ENCODE peak calls at places on chromosomes 13 and 19, in seven cellular contexts. L is pancreas, R is tibial nerve, T is WERI-Rb-1, X is IMR-90, O is heart right ventricle, M is cardiac fibroblast. Y is an unnamed sample.

GRCh38 chr13:105333416-105333815 is 1202.0 kb downstream of the EFNB2 start:
- DNase-seq in M (no peak), O (no peak), R (no peak), X (peak; percentile 29), L (no peak), T (no peak), Y (no peak)

GRCh38 chr13:28321751-28322150 is 173.2 kb downstream of the FLT1 start:
- DNase-seq in X (peak; percentile 17), T (no peak), L (no peak), O (no peak), M (no peak), R (no peak), Y (no peak)

GRCh38 chr19:34375598-34375997 is 10.6 kb downstream of the GPI start:
- DNase-seq in X (peak; percentile 6), M (peak; percentile 45), T (no peak), O (no peak), R (no peak), L (no peak), Y (no peak)

GRCh38 chr13:28181413-28181812 is 43.1 kb downstream of the PAN3 start:
- DNase-seq in O (no peak), M (peak; percentile 15), L (no peak), X (peak; percentile 79), T (no peak), R (no peak), Y (no peak)

GRCh38 chr13:113610266-113610665 is 25.7 kb downstream of the TFDP1 start:
- DNase-seq in R (no peak), M (no peak), O (no peak), L (no peak), X (no peak), T (no peak), Y (no peak)

GRCh38 chr13:59038824-59039223 is 1124.9 kb downstream of the DIAPH3 start:
- DNase-seq in R (no peak), O (no peak), X (peak; percentile 15), M (no peak), T (no peak), L (no peak), Y (no peak)

GRCh38 chr19:51127755-51128154 is 3.0 kb downstream of the SIGLEC9 start:
- DNase-seq in O (no peak), L (no peak), T (no peak), M (peak; percentile 75), X (peak; percentile 47), R (no peak), Y (no peak)

GRCh38 chr19:55563261-55563690 is 17.4 kb downstream of the ZNF579 start:
- DNase-seq in R (no peak), O (peak; percentile 69), L (peak; percentile 55), T (peak; percentile 70), X (no peak), M (peak; percentile 70), Y (no peak)

GRCh38 chr19:14318873-14319272 is 62.4 kb upstream of the ADGRE5 start:
- DNase-seq in X (no peak), L (no peak), M (no peak), T (peak; percentile 50), R (no peak), O (peak; percentile 19), Y (no peak)

GRCh38 chr19:15702590-15702930 is 25.3 kb upstream of the OR10H2 start:
- DNase-seq in X (no peak), O (peak; percentile 76), M (peak; percentile 19), L (peak; percentile 51), R (peak; percentile 75), T (no peak), Y (peak; percentile 3)

GRCh38 chr19:57719901-57720519 is 7.4 kb downstream of the ZNF671 start:
- DNase-seq in O (no peak), M (no peak), L (no peak), R (no peak), X (no peak), T (peak; percentile 21), Y (no peak)

GRCh38 chr13:20702945-20703784 is at the start of gene IL17D:
- DNase-seq in T (peak; percentile 51), R (no peak), M (no peak), O (no peak), X (no peak), L (peak; percentile 52), Y (no peak)

GRCh38 chr19:32708457-32708856 is 11.1 kb upstream of the TDRD12 start:
- DNase-seq in M (no peak), L (no peak), X (no peak), T (no peak), O (no peak), R (no peak), Y (no peak)

GRCh38 chr19:36488118-36488815 is 1.1 kb downstream of the ZNF566 start:
- DNase-seq in T (no peak), M (no peak), R (no peak), O (no peak), X (peak; percentile 53), L (no peak), Y (no peak)

GRCh38 chr13:110873639-110874507 is 41.0 kb downstream of the ANKRD10 start:
- DNase-seq in M (no peak), T (no peak), L (no peak), O (no peak), R (no peak), X (no peak), Y (no peak)
- H3K4me3 ChIP-seq in M (peak overlapping the region; percentile 28), T (peak overlapping the region; percentile 48), L (peak overlapping the region; percentile 10), O (peak overlapping the region; percentile 51), R (peak overlapping the region; percentile 11), X (peak overlapping the region; percentile 25), Y (peak overlapping the region; percentile 8)

DNA sequence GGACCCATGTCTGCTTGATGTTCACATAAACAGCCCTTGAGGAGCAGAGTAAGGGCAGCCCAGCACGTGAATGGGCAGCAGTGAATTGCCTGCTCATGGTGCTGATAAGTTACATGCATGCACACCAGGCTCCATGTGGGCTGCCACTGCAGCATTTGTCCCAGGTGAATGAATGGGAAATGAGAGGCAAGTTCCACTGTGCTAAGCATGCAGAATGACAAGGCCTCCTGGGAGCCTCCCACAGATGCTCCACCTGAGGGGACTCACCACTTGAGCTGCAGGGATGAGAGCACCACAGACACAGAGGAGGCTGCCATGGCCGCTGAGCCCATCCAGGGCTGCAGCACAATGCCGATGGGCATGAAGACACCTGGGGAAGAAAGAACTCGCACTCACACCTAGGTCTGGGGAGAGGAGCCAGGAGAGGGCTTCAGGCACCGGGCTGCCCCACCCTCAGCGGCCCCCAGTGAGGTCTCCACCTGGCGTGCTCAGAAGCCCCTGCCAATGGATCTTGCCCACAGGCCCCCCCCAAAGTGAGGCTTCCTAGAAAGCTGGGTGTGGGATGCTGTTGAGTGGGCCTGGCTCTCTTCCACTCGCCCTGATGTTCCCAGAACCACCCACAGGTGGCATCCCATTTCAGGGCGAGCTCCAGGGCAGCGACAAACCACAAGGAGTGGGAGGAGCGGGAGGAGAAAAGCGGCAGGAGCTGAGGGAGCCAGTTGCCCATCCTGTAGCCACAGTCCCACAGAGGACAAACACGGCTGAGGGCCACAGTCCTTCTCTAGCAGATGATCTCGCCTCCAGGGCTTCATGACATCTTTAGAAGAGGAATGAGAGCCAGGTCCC is 73.8 kb downstream of the CCDC70 start:
- DNase-seq in R (no peak), L (no peak), M (peak; percentile 5), O (no peak), X (no peak), T (peak; percentile 43), Y (no peak)
- TF ChIP-seq CTCF in R (peak; percentile 11), L (peak; percentile 21), M (peak; percentile 32), O (peak; percentile 33), X (peak; percentile 14), T (peak; percentile 59), Y (no peak)

DNA sequence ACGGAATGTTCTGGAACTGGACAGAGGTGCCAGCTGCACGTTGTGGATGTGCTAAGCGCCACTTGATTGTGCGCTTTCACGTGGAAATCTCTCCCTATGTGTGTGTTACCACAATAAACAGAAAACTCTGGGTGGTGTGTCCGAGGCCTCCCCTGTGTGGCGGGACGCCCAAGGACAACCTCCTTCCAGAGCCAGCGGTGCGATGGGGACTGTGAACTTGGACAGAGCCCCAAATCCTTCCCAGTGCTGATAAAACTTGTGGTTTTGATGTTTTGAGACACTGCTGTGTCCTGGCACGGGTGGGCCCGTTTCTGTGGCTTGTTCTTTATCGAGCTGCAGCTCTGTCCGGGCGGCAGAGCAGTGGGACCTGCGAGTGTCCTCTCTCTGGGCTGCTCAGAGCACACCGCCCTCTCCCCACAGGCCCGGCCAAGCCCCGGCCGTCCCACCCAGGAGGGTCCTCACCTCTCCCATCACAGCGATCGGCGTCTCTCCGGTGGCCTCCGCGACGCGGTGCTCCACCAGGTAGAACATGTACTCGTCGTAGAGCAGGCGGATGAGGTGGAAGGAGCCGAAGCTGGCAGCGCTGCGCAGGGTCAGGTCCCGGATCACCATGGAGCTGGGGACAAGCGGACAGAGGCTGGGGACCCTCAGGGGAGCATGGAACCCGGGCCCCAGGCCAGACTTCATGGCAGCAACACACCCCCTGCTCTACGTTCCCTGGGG is 18.8 kb upstream of the RANBP3 start:
- DNase-seq in L (no peak), T (no peak), O (no peak), R (no peak), M (no peak), X (no peak), Y (no peak)
- H3K4me3 ChIP-seq in L (no peak overlapping the region), T (no peak overlapping the region), O (no peak overlapping the region), R (no peak overlapping the region), M (no peak overlapping the region), X (no peak overlapping the region), Y (no peak overlapping the region)

GRCh38 chr19:46620716-46621115 is 4.2 kb downstream of the PTGIR start:
- DNase-seq in L (peak; percentile 29), X (peak; percentile 85), O (no peak), M (peak; percentile 55), R (no peak), T (no peak), Y (no peak)

GRCh38 chr19:46622118-46622446 is 2.8 kb downstream of the PTGIR start:
- DNase-seq in M (no peak), O (no peak), X (no peak), R (no peak), L (peak; percentile 27), T (no peak), Y (no peak)

GRCh38 chr19:46620267-46620666 is 4.6 kb downstream of the PTGIR start:
- DNase-seq in L (no peak), X (no peak), O (no peak), R (no peak), M (no peak), T (peak; percentile 30), Y (no peak)

GRCh38 chr19:46623915-46624502 is 880 bp downstream of the PTGIR start:
- DNase-seq in L (no peak), R (no peak), T (no peak), X (no peak), M (no peak), O (no peak), Y (no peak)

DNA sequence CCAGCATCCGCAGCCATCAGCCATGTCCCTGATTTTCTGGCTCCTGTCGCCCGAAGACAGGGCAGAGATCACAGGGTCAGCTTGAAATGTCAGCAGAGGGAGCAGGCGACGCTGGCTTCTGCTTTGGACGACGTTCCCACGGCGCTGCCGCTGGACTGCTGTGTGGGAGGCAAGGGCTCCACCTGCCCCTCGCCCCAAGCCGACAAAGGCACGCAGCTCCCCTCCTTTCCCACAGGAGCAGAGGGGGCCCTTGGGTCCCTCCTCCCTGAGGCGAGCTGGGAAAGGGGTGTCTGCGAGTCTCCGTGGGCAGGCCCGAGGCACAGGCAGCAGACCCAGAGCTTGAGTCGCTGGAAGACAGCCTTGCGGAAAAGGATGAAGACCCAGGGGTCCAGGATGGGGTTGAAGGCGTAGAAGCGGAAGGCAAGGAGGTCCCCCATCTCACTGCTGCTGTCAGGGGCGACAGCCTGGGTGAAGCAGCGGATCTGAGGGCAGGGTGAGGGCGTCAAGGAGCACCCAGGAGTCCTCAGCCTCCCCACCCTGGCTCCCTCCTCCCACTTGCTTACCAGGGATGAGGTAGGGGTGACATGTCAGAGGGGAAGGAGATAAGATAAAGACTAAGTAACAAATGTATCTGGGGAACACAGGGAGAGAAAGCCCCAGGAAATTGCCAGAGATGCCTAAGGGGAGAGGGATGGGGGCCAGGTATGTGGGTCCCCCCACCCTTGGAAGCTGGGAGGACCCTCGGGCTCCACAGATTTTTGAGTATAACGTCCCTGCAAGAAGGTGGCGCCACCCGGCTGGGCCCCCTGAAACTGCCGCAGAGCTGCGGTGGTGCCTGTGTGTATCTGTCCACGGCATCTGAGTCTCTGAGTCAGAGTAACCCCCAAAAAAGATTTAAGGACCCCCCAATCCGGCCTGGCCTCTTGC is 3.4 kb downstream of the PTGIR start:
- DNase-seq in M (no peak), R (no peak), O (no peak), L (peak; percentile 43), T (peak; percentile 38), X (peak; percentile 11), Y (no peak)
- TF ChIP-seq CTCF in M (no peak), R (no peak), O (peak; percentile 5), L (no peak), T (peak; percentile 12), X (no peak), Y (peak; percentile 8)

Y was measured in HFF-Myc.